ENCODE peak calls at places on chromosomes 13 and 19, in six cellular contexts. One of them, this sample, is unnamed.

GRCh38 chr19:53865918-53866696 is 1.6 kb upstream of the MYADM start:
- DNase-seq in tibial artery: peak; percentile 72
- DNase-seq in ovary: peak; percentile 79
- DNase-seq in Caco-2: peak; percentile 56
- DNase-seq in IMR-90: peak; percentile 39
- DNase-seq in cardiac muscle cell: peak; percentile 90
- DNase-seq in this sample: no peak

GRCh38 chr19:15025237-15025636 is 24.0 kb upstream of the CASP14 start:
- DNase-seq in cardiac muscle cell: no peak
- DNase-seq in IMR-90: no peak
- DNase-seq in Caco-2: no peak
- DNase-seq in tibial artery: no peak
- DNase-seq in ovary: no peak
- DNase-seq in this sample: no peak

GRCh38 chr13:106650690-106651205 is 82.8 kb upstream of the ARGLU1 start:
- DNase-seq in Caco-2: no peak
- DNase-seq in IMR-90: no peak
- DNase-seq in tibial artery: no peak
- DNase-seq in cardiac muscle cell: no peak
- DNase-seq in ovary: no peak
- DNase-seq in this sample: no peak

GRCh38 chr19:28454083-28454482 is 758.9 kb downstream of the UQCRFS1 start:
- DNase-seq in IMR-90: no peak
- DNase-seq in tibial artery: no peak
- DNase-seq in ovary: no peak
- DNase-seq in cardiac muscle cell: no peak
- DNase-seq in Caco-2: no peak
- DNase-seq in this sample: no peak

GRCh38 chr19:49924004-49924880 is 4.8 kb upstream of the ATF5 start:
- DNase-seq in IMR-90: no peak
- DNase-seq in cardiac muscle cell: no peak
- DNase-seq in tibial artery: no peak
- DNase-seq in ovary: no peak
- DNase-seq in Caco-2: no peak
- DNase-seq in this sample: peak; percentile 7

GRCh38 chr13:30114586-30115256 is 192.6 kb downstream of the KATNAL1 start:
- DNase-seq in IMR-90: peak; percentile 82
- DNase-seq in cardiac muscle cell: peak; percentile 93
- DNase-seq in Caco-2: peak; percentile 91
- DNase-seq in tibial artery: peak; percentile 88
- DNase-seq in ovary: peak; percentile 88
- DNase-seq in this sample: peak; percentile 44

GRCh38 chr13:62168891-62169290 is 753.2 kb upstream of the PCDH20 start:
- DNase-seq in ovary: no peak
- DNase-seq in Caco-2: no peak
- DNase-seq in IMR-90: no peak
- DNase-seq in cardiac muscle cell: no peak
- DNase-seq in tibial artery: no peak
- DNase-seq in this sample: no peak

GRCh38 chr19:342801-343421 is 1.7 kb downstream of the MIER2 start:
- DNase-seq in IMR-90: peak; percentile 93
- DNase-seq in ovary: no peak
- DNase-seq in tibial artery: peak; percentile 76
- DNase-seq in Caco-2: no peak
- DNase-seq in cardiac muscle cell: no peak
- DNase-seq in this sample: peak; percentile 38

GRCh38 chr13:20989883-20990282 is 71.5 kb downstream of the LATS2 start:
- DNase-seq in ovary: no peak
- DNase-seq in tibial artery: no peak
- DNase-seq in cardiac muscle cell: no peak
- DNase-seq in IMR-90: no peak
- DNase-seq in Caco-2: no peak
- DNase-seq in this sample: no peak

GRCh38 chr13:99018418-99019180 is 40.7 kb upstream of the DOCK9 start:
- DNase-seq in cardiac muscle cell: no peak
- DNase-seq in tibial artery: no peak
- DNase-seq in IMR-90: peak; percentile 68
- DNase-seq in ovary: no peak
- DNase-seq in Caco-2: no peak
- DNase-seq in this sample: no peak

GRCh38 chr13:57123660-57124059 is 17.1 kb upstream of the PRR20A start:
- DNase-seq in tibial artery: peak; percentile 55
- DNase-seq in IMR-90: no peak
- DNase-seq in cardiac muscle cell: no peak
- DNase-seq in Caco-2: no peak
- DNase-seq in ovary: peak; percentile 18
- DNase-seq in this sample: no peak

GRCh38 chr13:31956944-31957644 is 74.5 kb upstream of the FRY start:
- DNase-seq in cardiac muscle cell: no peak
- DNase-seq in ovary: no peak
- DNase-seq in Caco-2: no peak
- DNase-seq in IMR-90: peak; percentile 65
- DNase-seq in tibial artery: no peak
- DNase-seq in this sample: no peak

GRCh38 chr13:23963184-23963931 is 66.1 kb upstream of the C1QTNF9B start:
- DNase-seq in tibial artery: no peak
- DNase-seq in ovary: no peak
- DNase-seq in IMR-90: no peak
- DNase-seq in cardiac muscle cell: no peak
- DNase-seq in Caco-2: no peak
- DNase-seq in this sample: no peak

GRCh38 chr19:5075603-5076002 is 106.7 kb downstream of the KDM4B start:
- DNase-seq in tibial artery: no peak
- DNase-seq in cardiac muscle cell: no peak
- DNase-seq in ovary: no peak
- DNase-seq in Caco-2: no peak
- DNase-seq in IMR-90: no peak
- DNase-seq in this sample: no peak

GRCh38 chr13:94656766-94657165 is 55.1 kb downstream of the GPR180 start:
- DNase-seq in Caco-2: no peak
- DNase-seq in tibial artery: no peak
- DNase-seq in IMR-90: peak; percentile 99
- DNase-seq in cardiac muscle cell: no peak
- DNase-seq in ovary: no peak
- DNase-seq in this sample: peak; percentile 88
- TF ChIP-seq CTCF in Caco-2: no peak
- TF ChIP-seq CTCF in tibial artery: no peak
- TF ChIP-seq CTCF in IMR-90: peak; percentile 21
- TF ChIP-seq CTCF in cardiac muscle cell: no peak
- TF ChIP-seq CTCF in ovary: no peak
- TF ChIP-seq CTCF in this sample: peak; percentile 4

DNA sequence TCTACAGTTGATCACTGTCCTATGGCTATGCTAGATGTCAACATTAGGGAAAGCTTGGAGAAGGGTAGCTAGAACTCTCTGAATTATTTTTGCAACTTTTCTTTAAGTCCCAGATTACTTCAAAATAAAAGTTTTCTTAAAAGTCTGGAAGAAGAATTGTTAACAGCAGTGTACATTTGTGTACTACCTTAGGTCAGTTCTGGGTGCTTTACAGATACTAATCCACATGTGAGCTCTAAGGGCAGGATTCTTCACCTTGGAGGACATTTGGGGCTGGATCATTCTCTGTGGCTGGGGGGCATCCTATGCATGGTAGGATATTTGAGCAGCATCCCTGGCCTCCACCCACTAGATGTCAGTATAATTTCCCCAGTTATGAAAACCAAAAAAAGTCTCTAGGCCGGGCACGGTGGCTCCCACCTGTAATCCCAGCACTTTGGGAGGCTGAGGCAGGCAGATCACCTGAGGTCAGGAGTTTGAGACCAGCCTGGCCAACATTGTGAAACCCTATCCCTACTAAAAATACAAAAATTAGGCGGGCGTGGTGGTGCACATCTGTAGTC is 2.8 kb downstream of the BRME1 start:
- DNase-seq in tibial artery: no peak
- DNase-seq in IMR-90: no peak
- DNase-seq in ovary: no peak
- DNase-seq in cardiac muscle cell: no peak
- DNase-seq in Caco-2: no peak
- DNase-seq in this sample: no peak
- TF ChIP-seq CTCF in tibial artery: no peak
- TF ChIP-seq CTCF in IMR-90: peak; percentile 30
- TF ChIP-seq CTCF in ovary: no peak
- TF ChIP-seq CTCF in cardiac muscle cell: peak; percentile 38
- TF ChIP-seq CTCF in Caco-2: peak; percentile 31
- TF ChIP-seq CTCF in this sample: peak; percentile 6

GRCh38 chr13:93007928-93008327 is 218.7 kb upstream of the GPC6 start:
- DNase-seq in ovary: no peak
- DNase-seq in tibial artery: no peak
- DNase-seq in Caco-2: no peak
- DNase-seq in IMR-90: no peak
- DNase-seq in cardiac muscle cell: no peak
- DNase-seq in this sample: no peak

GRCh38 chr13:93002071-93002470 is 224.5 kb upstream of the GPC6 start:
- DNase-seq in tibial artery: no peak
- DNase-seq in IMR-90: no peak
- DNase-seq in ovary: no peak
- DNase-seq in Caco-2: no peak
- DNase-seq in cardiac muscle cell: no peak
- DNase-seq in this sample: no peak

GRCh38 chr13:93003531-93003930 is 223.1 kb upstream of the GPC6 start:
- DNase-seq in ovary: no peak
- DNase-seq in Caco-2: no peak
- DNase-seq in IMR-90: no peak
- DNase-seq in cardiac muscle cell: no peak
- DNase-seq in tibial artery: no peak
- DNase-seq in this sample: no peak

GRCh38 chr13:93004919-93005318 is 221.7 kb upstream of the GPC6 start:
- DNase-seq in IMR-90: peak; percentile 13
- DNase-seq in Caco-2: no peak
- DNase-seq in ovary: no peak
- DNase-seq in cardiac muscle cell: no peak
- DNase-seq in tibial artery: no peak
- DNase-seq in this sample: no peak
- TF ChIP-seq CTCF in IMR-90: no peak
- TF ChIP-seq CTCF in Caco-2: no peak
- TF ChIP-seq CTCF in ovary: no peak
- TF ChIP-seq CTCF in cardiac muscle cell: peak; percentile 17
- TF ChIP-seq CTCF in tibial artery: no peak
- TF ChIP-seq CTCF in this sample: no peak

GRCh38 chr13:44918323-44919102 is 70.8 kb downstream of the NUFIP1 start:
- DNase-seq in IMR-90: peak; percentile 97
- DNase-seq in ovary: peak; percentile 87
- DNase-seq in tibial artery: peak; percentile 90
- DNase-seq in cardiac muscle cell: peak; percentile 89
- DNase-seq in Caco-2: peak; percentile 96
- DNase-seq in this sample: peak; percentile 95

GRCh38 chr13:44919103-44919804 is 70.0 kb downstream of the NUFIP1 start:
- DNase-seq in Caco-2: no peak
- DNase-seq in tibial artery: no peak
- DNase-seq in IMR-90: no peak
- DNase-seq in cardiac muscle cell: no peak
- DNase-seq in ovary: peak; percentile 46
- DNase-seq in this sample: no peak

GRCh38 chr13:44915962-44916361 is 73.3 kb downstream of the NUFIP1 start:
- DNase-seq in IMR-90: no peak
- DNase-seq in ovary: no peak
- DNase-seq in tibial artery: no peak
- DNase-seq in Caco-2: no peak
- DNase-seq in cardiac muscle cell: no peak
- DNase-seq in this sample: no peak

GRCh38 chr13:44920013-44920412 is 69.3 kb downstream of the NUFIP1 start:
- DNase-seq in cardiac muscle cell: no peak
- DNase-seq in Caco-2: no peak
- DNase-seq in ovary: no peak
- DNase-seq in IMR-90: no peak
- DNase-seq in tibial artery: no peak
- DNase-seq in this sample: no peak

DNA sequence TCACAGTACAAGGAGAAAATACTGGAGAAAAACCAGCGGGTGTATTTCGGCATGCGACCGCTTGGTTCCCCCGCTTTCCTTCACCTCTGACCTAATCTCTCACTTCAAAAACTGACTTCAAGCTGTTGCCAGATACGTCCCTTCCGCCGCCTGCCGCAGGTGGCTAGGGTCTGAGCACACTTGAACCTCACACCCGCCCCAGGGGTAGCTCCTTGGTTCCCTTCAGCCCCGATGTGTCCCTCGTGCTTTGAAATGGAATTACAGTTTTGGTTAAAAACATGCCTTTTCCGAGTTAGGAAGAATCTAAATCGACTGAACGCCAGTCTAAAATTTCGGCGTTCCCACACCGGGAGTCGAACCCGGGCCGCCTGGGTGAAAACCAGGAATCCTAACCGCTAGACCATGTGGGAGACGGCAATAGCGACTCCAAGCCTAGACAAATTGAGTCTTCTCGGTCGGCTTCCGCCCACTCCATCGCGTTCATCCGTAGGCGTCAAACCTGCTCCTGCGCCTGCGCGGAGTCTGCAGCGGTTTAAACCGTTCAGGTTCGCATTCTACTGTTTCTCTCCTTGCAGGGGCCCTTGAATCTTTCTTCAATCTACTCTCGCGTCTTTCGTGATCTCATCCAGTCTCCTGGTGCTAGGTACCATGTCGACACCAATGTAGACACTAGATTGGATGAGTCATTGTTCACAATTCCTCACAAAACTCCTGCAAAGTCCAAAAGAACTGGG is 71.5 kb downstream of the NUFIP1 start:
- DNase-seq in tibial artery: peak; percentile 94
- DNase-seq in IMR-90: peak; percentile 97
- DNase-seq in cardiac muscle cell: peak; percentile 97
- DNase-seq in ovary: peak; percentile 99
- DNase-seq in Caco-2: peak; percentile 97
- DNase-seq in this sample: peak; percentile 89
- TF ChIP-seq CTCF in tibial artery: peak; percentile 48
- TF ChIP-seq CTCF in IMR-90: peak; percentile 48
- TF ChIP-seq CTCF in cardiac muscle cell: peak; percentile 48
- TF ChIP-seq CTCF in ovary: peak; percentile 84
- TF ChIP-seq CTCF in Caco-2: peak; percentile 40
- TF ChIP-seq CTCF in this sample: peak; percentile 38

This sample was measured in AG09319.